ENCODE peak calls at places on chromosome 11, in seven cellular contexts. E is Peyer's patch; K is BE2C; R is left ventricle myocardium inferior; U is ovary; X is pancreas; N is naive thymus-derived CD4-positive, alpha-beta T cell. T is an unnamed sample.

GRCh38 chr11:21774212-21774611 is 418.7 kb upstream of the ANO5 start:
- DNase-seq in U (no peak), X (no peak), K (no peak), E (no peak), R (peak; percentile 31), N (no peak), T (peak; percentile 80)

GRCh38 chr11:63573881-63574855 is 11.0 kb upstream of the PLAAT2 start:
- DNase-seq in X (no peak), N (peak; percentile 37), U (peak; percentile 67), E (peak; percentile 43), K (no peak), R (peak; percentile 26), T (no peak)

GRCh38 chr11:102457865-102458264 is 5.3 kb upstream of the TMEM123 start:
- DNase-seq in U (no peak), E (no peak), K (no peak), X (no peak), N (no peak), R (no peak), T (no peak)

GRCh38 chr11:120028181-120028935 is 109.6 kb downstream of the TRIM29 start:
- DNase-seq in N (no peak), E (no peak), K (no peak), R (no peak), X (no peak), U (no peak), T (no peak)

GRCh38 chr11:96228911-96229310 is 114.1 kb downstream of the MAML2 start:
- DNase-seq in R (no peak), K (no peak), N (no peak), X (no peak), E (no peak), U (no peak), T (no peak)

GRCh38 chr11:120306519-120307242 is 18.4 kb upstream of the TLCD5 start:
- DNase-seq in X (no peak), E (no peak), K (no peak), R (no peak), U (no peak), N (no peak), T (no peak)

GRCh38 chr11:89381094-89381493 is 110.1 kb downstream of the NOX4 start:
- DNase-seq in X (no peak), R (no peak), E (no peak), U (no peak), K (no peak), N (no peak), T (peak; percentile 14)

GRCh38 chr11:109275931-109276330 is 146.1 kb upstream of the C11orf87 start:
- DNase-seq in X (no peak), U (no peak), R (no peak), E (no peak), K (no peak), N (no peak), T (no peak)

GRCh38 chr11:68660066-68660810 is 24.1 kb upstream of the GAL start:
- DNase-seq in K (no peak), E (no peak), N (no peak), X (no peak), R (no peak), U (no peak), T (no peak)

GRCh38 chr11:44748606-44749005 is 21.8 kb downstream of the TSPAN18 start:
- DNase-seq in U (no peak), R (no peak), N (no peak), E (no peak), K (no peak), X (no peak), T (no peak)

GRCh38 chr11:74142624-74143023 is 28.2 kb downstream of the C2CD3 start:
- DNase-seq in K (no peak), X (no peak), U (no peak), N (no peak), R (no peak), E (no peak), T (no peak)

GRCh38 chr11:38446336-38446735 is 1848.3 kb upstream of the RAG2 start:
- DNase-seq in X (no peak), N (no peak), R (no peak), K (no peak), U (no peak), E (no peak), T (no peak)

GRCh38 chr11:73193251-73194033 is 24.6 kb upstream of the P2RY2 start:
- DNase-seq in K (no peak), X (no peak), U (peak; percentile 12), N (no peak), E (no peak), R (no peak), T (peak; percentile 44)

GRCh38 chr11:64258356-64258755 is 7.0 kb downstream of the PLCB3 start:
- DNase-seq in N (no peak), X (peak; percentile 26), E (no peak), R (no peak), K (no peak), U (no peak), T (no peak)

GRCh38 chr11:16184588-16184987 is 171.8 kb downstream of the SOX6 start:
- DNase-seq in U (no peak), N (no peak), K (no peak), X (no peak), E (no peak), R (no peak), T (no peak)

GRCh38 chr11:71324788-71325417 is 72.5 kb upstream of the SHANK2 start:
- DNase-seq in X (no peak), N (no peak), R (no peak), U (no peak), K (no peak), E (no peak), T (no peak)

GRCh38 chr11:33930317-33931021 is 38.6 kb upstream of the LMO2 start:
- DNase-seq in R (peak; percentile 17), X (no peak), N (no peak), U (no peak), E (no peak), K (no peak), T (peak; percentile 76)

GRCh38 chr11:15943418-15944197 is 412.7 kb downstream of the SOX6 start:
- DNase-seq in R (no peak), U (no peak), N (no peak), X (no peak), E (no peak), K (no peak), T (no peak)

GRCh38 chr11:71305451-71306125 is 53.2 kb upstream of the SHANK2 start:
- DNase-seq in X (no peak), U (peak; percentile 7), N (no peak), E (no peak), R (no peak), K (no peak), T (no peak)

GRCh38 chr11:133808393-133809140 is 36.7 kb downstream of the SPATA19 start:
- DNase-seq in R (no peak), E (no peak), X (no peak), U (no peak), N (no peak), K (no peak), T (no peak)

GRCh38 chr11:120056301-120057027 is 81.4 kb downstream of the TRIM29 start:
- DNase-seq in X (no peak), U (no peak), R (no peak), N (no peak), E (no peak), K (no peak), T (no peak)

GRCh38 chr11:68528630-68529029 is 68.1 kb downstream of the PPP6R3 start:
- DNase-seq in U (no peak), R (no peak), X (no peak), E (peak; percentile 40), K (no peak), N (peak; percentile 9), T (no peak)

GRCh38 chr11:128288368-128288767 is 299.0 kb downstream of the ETS1 start:
- DNase-seq in E (no peak), R (no peak), U (no peak), X (no peak), N (no peak), K (no peak), T (no peak)

GRCh38 chr11:107705027-107705426 is 6.8 kb downstream of the SLN start:
- DNase-seq in U (no peak), E (no peak), R (no peak), N (no peak), X (no peak), K (no peak), T (no peak)

GRCh38 chr11:123238297-123238696 is 43.2 kb upstream of the CLMP start:
- DNase-seq in X (no peak), K (no peak), U (no peak), R (peak; percentile 32), E (no peak), N (no peak), T (no peak)

GRCh38 chr11:9905562-9905961 is 241.7 kb downstream of the SWAP70 start:
- DNase-seq in U (no peak), E (no peak), N (no peak), R (no peak), X (no peak), K (no peak), T (no peak)
- H3K4me1 ChIP-seq in U (no peaks in the 10 kb centered on the region), E (no peaks in the 10 kb centered on the region), N (no peaks in the 10 kb centered on the region), R (no peaks in the 10 kb centered on the region), X (peaks cover 4% of the 10 kb centered on the region), K (no peaks in the 10 kb centered on the region), T (no peaks in the 10 kb centered on the region)

GRCh38 chr11:3001496-3001895 is 9.4 kb upstream of the NAP1L4 start:
- DNase-seq in E (no peak), K (peak; percentile 57), X (peak; percentile 57), N (no peak), U (peak; percentile 30), R (peak; percentile 63), T (peak; percentile 71)
- H3K4me1 ChIP-seq in E (no peaks in the 10 kb centered on the region), K (peaks cover 9% of the 10 kb centered on the region), X (peaks cover 18% of the 10 kb centered on the region), N (no peaks in the 10 kb centered on the region), U (no peaks in the 10 kb centered on the region), R (peaks cover 26% of the 10 kb centered on the region), T (peaks cover 20% of the 10 kb centered on the region)

DNA sequence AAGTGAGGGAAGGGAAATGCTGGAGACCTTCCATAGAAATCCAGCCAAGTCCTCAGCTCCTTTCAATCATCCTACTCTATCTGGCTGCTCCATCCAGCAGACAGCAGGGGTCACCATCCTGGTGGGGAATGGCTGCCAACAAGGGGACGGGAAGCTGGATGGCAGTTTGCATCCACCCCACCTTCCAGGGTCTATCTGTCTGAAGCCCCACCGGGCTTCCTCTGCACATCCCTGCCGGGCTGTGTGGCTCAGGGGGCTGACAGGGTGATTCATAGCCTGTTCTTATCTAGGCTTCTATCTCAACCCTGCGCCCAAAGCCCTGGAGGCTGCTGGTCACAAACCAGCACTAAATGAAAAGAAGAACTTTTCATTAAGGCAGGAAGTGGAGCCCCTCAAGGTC is 1.1 kb downstream of the SYTL2 start:
- DNase-seq in U (no peak), R (no peak), N (no peak), K (peak; percentile 47), E (no peak), X (peak; percentile 18), T (no peak)
- H3K4me1 ChIP-seq in U (peaks cover 3% of the 10 kb centered on the region), R (peaks cover 17% of the 10 kb centered on the region), N (peaks cover 32% of the 10 kb centered on the region), K (peaks cover 3% of the 10 kb centered on the region), E (no peaks in the 10 kb centered on the region), X (no peaks in the 10 kb centered on the region), T (no peaks in the 10 kb centered on the region)

GRCh38 chr11:11502303-11502828 is 119.4 kb downstream of the GALNT18 start:
- DNase-seq in X (no peak), R (no peak), N (no peak), K (no peak), E (no peak), U (no peak), T (no peak)

GRCh38 chr11:11498195-11498594 is 123.6 kb downstream of the GALNT18 start:
- DNase-seq in N (no peak), R (no peak), X (no peak), K (no peak), U (no peak), E (no peak), T (no peak)

GRCh38 chr11:11499300-11499699 is 122.5 kb downstream of the GALNT18 start:
- DNase-seq in N (no peak), K (no peak), R (no peak), X (no peak), U (no peak), E (no peak), T (no peak)

GRCh38 chr11:11501546-11502274 is 120.1 kb downstream of the GALNT18 start:
- DNase-seq in U (no peak), E (no peak), X (no peak), N (no peak), K (no peak), R (no peak), T (no peak)

GRCh38 chr11:11500744-11501487 is 120.9 kb downstream of the GALNT18 start:
- DNase-seq in X (no peak), U (no peak), N (no peak), E (no peak), R (no peak), K (no peak), T (no peak)
- H3K4me1 ChIP-seq in X (peaks cover 6% of the 10 kb centered on the region), U (no peaks in the 10 kb centered on the region), N (no peaks in the 10 kb centered on the region), E (no peaks in the 10 kb centered on the region), R (peaks cover 59% of the 10 kb centered on the region), K (peaks cover 7% of the 10 kb centered on the region), T (peaks cover 14% of the 10 kb centered on the region)